ENCODE peak calls at places on chromosomes 2 and 18, in seven cellular contexts. L is foreskin fibroblast; F is retinal pigment epithelial cell; N is astrocyte of the spinal cord; W is AG04450; B is pancreas; A is CD8-positive, alpha-beta T cell. Y is an unnamed sample.
A peak's percentile ranks its signal among the peaks of the same experiment; 100 is the strongest.

GRCh38 chr2:1670636-1671035 is 73.7 kb downstream of the PXDN start:
- DNase-seq in A (no peak), F (no peak), W (no peak), B (no peak), N (no peak), L (no peak), Y (no peak)

GRCh38 chr2:23503682-23504081 is 118.7 kb downstream of the KLHL29 start:
- DNase-seq in A (no peak), N (no peak), L (no peak), W (no peak), F (no peak), B (no peak), Y (no peak)

GRCh38 chr2:158125756-158126498 is 24.3 kb downstream of the UPP2 start:
- DNase-seq in F (no peak), A (no peak), L (no peak), B (no peak), W (no peak), N (no peak), Y (no peak)

GRCh38 chr2:6937582-6937981 is 20.4 kb downstream of the RNF144A start:
- DNase-seq in W (no peak), N (no peak), A (no peak), B (no peak), L (no peak), F (no peak), Y (no peak)

GRCh38 chr18:75931079-75931478 is 503.6 kb upstream of the SMIM21 start:
- DNase-seq in W (no peak), B (no peak), A (no peak), L (no peak), N (no peak), F (no peak), Y (no peak)

GRCh38 chr2:60899230-60899891 is 18.0 kb downstream of the REL start:
- DNase-seq in L (no peak), N (no peak), W (no peak), F (no peak), B (no peak), A (no peak), Y (no peak)

GRCh38 chr2:82823892-82824291 is 1635.2 kb downstream of the SUCLG1 start:
- DNase-seq in F (no peak), B (no peak), A (no peak), L (no peak), N (no peak), W (no peak), Y (no peak)

GRCh38 chr2:120253021-120253882 is 600 bp downstream of the RALB start:
- DNase-seq in F (no peak), A (peak; percentile 62), L (peak; percentile 92), N (peak; percentile 70), W (peak; percentile 59), B (peak; percentile 76), Y (no peak)

GRCh38 chr2:204010611-204011560 is 74.3 kb downstream of the ICOS start:
- DNase-seq in F (no peak), L (no peak), W (no peak), A (no peak), B (no peak), N (no peak), Y (no peak)

GRCh38 chr2:137987011-137987410 is 22.7 kb downstream of the HNMT start:
- DNase-seq in L (no peak), N (no peak), W (no peak), B (no peak), A (no peak), F (no peak), Y (no peak)

GRCh38 chr2:215189393-215189792 is 51.0 kb upstream of the ABCA12 start:
- DNase-seq in N (no peak), A (no peak), W (no peak), B (no peak), F (no peak), L (no peak), Y (no peak)

GRCh38 chr2:39153312-39153711 is 32.5 kb upstream of the SOS1 start:
- DNase-seq in L (peak; percentile 71), N (no peak), A (no peak), B (no peak), F (no peak), W (no peak), Y (no peak)

GRCh38 chr18:79870369-79871025 is 72.8 kb downstream of the KCNG2 start:
- DNase-seq in L (no peak), B (peak; percentile 63), W (no peak), F (no peak), A (no peak), N (no peak), Y (no peak)

GRCh38 chr2:197108758-197109157 is 182.3 kb upstream of the PGAP1 start:
- DNase-seq in B (peak; percentile 45), N (peak; percentile 90), L (peak; percentile 94), A (no peak), F (no peak), W (no peak), Y (no peak)

GRCh38 chr2:215619022-215619958 is 183.4 kb upstream of the FN1 start:
- DNase-seq in A (no peak), N (peak; percentile 85), W (no peak), L (peak; percentile 53), F (no peak), B (no peak), Y (peak; percentile 30)

GRCh38 chr2:196971574-196972279 is 45.2 kb upstream of the PGAP1 start:
- DNase-seq in A (no peak), N (no peak), F (no peak), W (no peak), L (no peak), B (no peak), Y (no peak)

GRCh38 chr2:22536131-22536530 is 848.8 kb upstream of the KLHL29 start:
- DNase-seq in B (no peak), L (peak; percentile 14), A (no peak), F (peak; percentile 35), N (no peak), W (no peak), Y (no peak)

GRCh38 chr2:145960479-145961163 is 1440.7 kb upstream of the ZEB2 start:
- DNase-seq in W (no peak), L (no peak), B (no peak), A (no peak), N (no peak), F (no peak), Y (no peak)

GRCh38 chr2:24501813-24502212 is 10.8 kb downstream of the NCOA1 start:
- DNase-seq in F (no peak), N (no peak), A (no peak), L (no peak), B (no peak), W (no peak), Y (no peak)

GRCh38 chr2:96105994-96106393 is 10.4 kb downstream of the ADRA2B start:
- DNase-seq in B (no peak), W (no peak), F (no peak), N (no peak), L (no peak), A (no peak), Y (no peak)

GRCh38 chr2:105136394-105136793 is 98.5 kb downstream of the MRPS9 start:
- DNase-seq in L (no peak), F (no peak), W (no peak), B (no peak), N (no peak), A (no peak), Y (no peak)

GRCh38 chr2:75053484-75054112 is 95.2 kb downstream of the POLE4 start:
- DNase-seq in N (peak; percentile 22), B (peak; percentile 20), A (no peak), F (no peak), L (peak; percentile 18), W (no peak), Y (no peak)

GRCh38 chr18:42112657-42113420 is 157.8 kb downstream of the PIK3C3 start:
- DNase-seq in A (no peak), L (no peak), F (no peak), B (no peak), N (peak; percentile 19), W (no peak), Y (no peak)

GRCh38 chr2:36389081-36389480 is 33.5 kb downstream of the CRIM1 start:
- DNase-seq in F (no peak), B (no peak), L (peak; percentile 56), W (no peak), A (no peak), N (peak; percentile 52), Y (no peak)

GRCh38 chr2:105812180-105813044 is 67.7 kb downstream of the NCK2 start:
- DNase-seq in A (no peak), L (peak; percentile 49), N (peak; percentile 88), W (peak; percentile 64), F (peak; percentile 72), B (no peak), Y (no peak)

GRCh38 chr2:118148809-118149208 is 60.5 kb downstream of the INSIG2 start:
- DNase-seq in N (no peak), L (no peak), W (no peak), A (no peak), B (no peak), F (no peak), Y (no peak)
- TF ChIP-seq CTCF in N (no peak), L (peak; percentile 10), W (peak; percentile 6), A (no peak), B (no peak), F (no peak), Y (no peak)

DNA sequence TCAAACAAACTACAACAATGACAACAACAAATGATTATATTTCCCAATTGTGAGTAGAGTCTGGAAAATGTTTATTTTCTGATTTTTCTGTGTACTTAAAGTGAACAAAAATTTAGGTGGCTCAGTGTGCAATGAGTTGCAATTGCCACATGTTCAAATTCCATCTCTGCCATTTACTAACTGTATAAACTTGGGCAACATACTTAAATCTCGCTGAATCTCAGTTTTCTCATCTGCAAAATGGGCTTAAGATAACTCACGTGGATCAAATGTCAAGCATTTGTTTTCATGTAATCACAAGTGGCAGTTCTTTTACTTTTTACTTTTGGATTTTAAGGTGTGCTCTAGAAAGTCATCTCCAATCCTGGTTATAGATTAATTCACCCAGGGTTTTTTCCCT is 416.8 kb upstream of the HNRNPA3 start:
- DNase-seq in L (no peak), W (no peak), F (no peak), B (no peak), A (no peak), N (no peak), Y (no peak)
- H3K4me3 ChIP-seq in L (no peak overlapping the region), W (no peak overlapping the region), F (no peak overlapping the region), B (no peak overlapping the region), A (no peak overlapping the region), N (no peak overlapping the region), Y (no peak overlapping the region)

DNA sequence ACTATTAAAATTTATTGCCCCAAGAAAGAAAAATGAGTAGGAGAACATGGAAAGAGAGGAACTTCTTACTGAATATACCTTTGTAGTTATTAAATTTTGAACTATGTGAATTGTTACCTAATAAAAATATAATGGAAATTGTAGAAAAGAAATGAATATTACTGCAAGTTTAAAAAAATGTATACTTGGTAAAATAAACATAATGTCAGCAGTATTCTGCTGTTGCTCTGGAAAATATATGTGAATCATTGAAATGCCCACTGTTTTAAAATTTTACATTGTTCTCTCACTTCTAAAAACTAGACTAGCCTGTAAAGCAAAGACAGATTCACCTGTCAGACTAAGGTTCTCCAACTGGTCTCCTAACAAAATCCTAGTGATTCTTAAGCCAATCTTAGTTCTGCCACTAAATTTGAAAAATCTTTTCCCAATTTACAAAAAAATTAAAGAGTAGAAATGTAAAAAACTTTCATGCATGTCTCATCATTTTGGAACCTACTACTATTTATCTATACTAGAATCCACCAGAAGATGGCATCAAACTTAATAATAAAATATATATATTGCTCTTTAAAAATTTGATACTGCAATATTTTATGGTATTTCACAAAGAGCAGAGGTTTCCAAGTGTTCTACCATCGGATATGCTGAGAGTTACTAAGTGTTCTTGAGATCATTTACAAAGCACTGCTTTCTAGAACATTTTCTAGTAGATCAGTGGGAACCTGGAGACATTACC is 22.3 kb upstream of the TMEM237 start:
- DNase-seq in B (no peak), F (no peak), N (peak; percentile 33), A (no peak), L (no peak), W (no peak), Y (no peak)
- TF ChIP-seq CTCF in B (peak; percentile 32), F (peak; percentile 1), N (no peak), A (no peak), L (no peak), W (no peak), Y (no peak)

GRCh38 chr2:202479090-202479489 is 103.0 kb downstream of the BMPR2 start:
- DNase-seq in W (no peak), N (no peak), F (no peak), A (no peak), B (no peak), L (no peak), Y (no peak)
- H3K4me3 ChIP-seq in W (no peak overlapping the region), N (no peak overlapping the region), F (no peak overlapping the region), A (no peak overlapping the region), B (no peak overlapping the region), L (no peak overlapping the region), Y (no peak overlapping the region)